ENCODE peak calls at places on chromosomes 5 and 9, in seven cellular contexts. One of them, this sample, is unnamed.

GRCh38 chr5:151384106-151384505 is 36.7 kb upstream of the SLC36A2 start:
- DNase-seq in bronchial epithelial cell: peak
- DNase-seq in GM20000: no peak
- DNase-seq in glutamatergic neuron: no peak
- DNase-seq in A549: no peak
- DNase-seq in right atrium auricular region: no peak
- DNase-seq in PC-3: peak
- DNase-seq in this sample: peak

GRCh38 chr9:133089271-133089671 is 27.5 kb downstream of the CEL start:
- DNase-seq in right atrium auricular region: no peak
- DNase-seq in GM20000: no peak
- DNase-seq in PC-3: no peak
- DNase-seq in A549: no peak
- DNase-seq in bronchial epithelial cell: no peak
- DNase-seq in glutamatergic neuron: no peak
- DNase-seq in this sample: no peak

GRCh38 chr9:70421020-70421271 is 6.5 kb upstream of the KLF9 start:
- DNase-seq in glutamatergic neuron: no peak
- DNase-seq in PC-3: no peak
- DNase-seq in bronchial epithelial cell: no peak
- DNase-seq in GM20000: peak
- DNase-seq in right atrium auricular region: no peak
- DNase-seq in A549: no peak
- DNase-seq in this sample: no peak

GRCh38 chr9:127140842-127141675 is 18.6 kb upstream of the ANGPTL2 start:
- DNase-seq in GM20000: no peak
- DNase-seq in glutamatergic neuron: no peak
- DNase-seq in bronchial epithelial cell: no peak
- DNase-seq in A549: no peak
- DNase-seq in right atrium auricular region: peak
- DNase-seq in PC-3: no peak
- DNase-seq in this sample: no peak

GRCh38 chr9:87499455-87500015 is 1.9 kb downstream of the DAPK1 start:
- DNase-seq in PC-3: no peak
- DNase-seq in right atrium auricular region: no peak
- DNase-seq in glutamatergic neuron: no peak
- DNase-seq in bronchial epithelial cell: no peak
- DNase-seq in GM20000: peak
- DNase-seq in A549: no peak
- DNase-seq in this sample: no peak

GRCh38 chr5:380701-381309 is 59.3 kb downstream of the AHRR start:
- DNase-seq in GM20000: no peak
- DNase-seq in glutamatergic neuron: no peak
- DNase-seq in right atrium auricular region: peak
- DNase-seq in bronchial epithelial cell: no peak
- DNase-seq in A549: no peak
- DNase-seq in PC-3: no peak
- DNase-seq in this sample: no peak

GRCh38 chr9:108776920-108777650 is 78.7 kb downstream of the ACTL7B start:
- DNase-seq in GM20000: no peak
- DNase-seq in PC-3: peak
- DNase-seq in glutamatergic neuron: no peak
- DNase-seq in bronchial epithelial cell: peak
- DNase-seq in A549: no peak
- DNase-seq in right atrium auricular region: no peak
- DNase-seq in this sample: peak

GRCh38 chr5:5289537-5289936 is 132.9 kb upstream of the ICE1 start:
- DNase-seq in GM20000: no peak
- DNase-seq in PC-3: peak
- DNase-seq in A549: no peak
- DNase-seq in glutamatergic neuron: no peak
- DNase-seq in bronchial epithelial cell: peak
- DNase-seq in right atrium auricular region: no peak
- DNase-seq in this sample: peak

GRCh38 chr5:90876366-90876765 is 317.8 kb downstream of the ADGRV1 start:
- DNase-seq in glutamatergic neuron: no peak
- DNase-seq in PC-3: no peak
- DNase-seq in bronchial epithelial cell: no peak
- DNase-seq in right atrium auricular region: no peak
- DNase-seq in GM20000: no peak
- DNase-seq in A549: no peak
- DNase-seq in this sample: no peak

GRCh38 chr9:93875330-93875729 is 79.8 kb downstream of the BARX1 start:
- DNase-seq in bronchial epithelial cell: no peak
- DNase-seq in right atrium auricular region: no peak
- DNase-seq in A549: no peak
- DNase-seq in GM20000: no peak
- DNase-seq in PC-3: no peak
- DNase-seq in glutamatergic neuron: no peak
- DNase-seq in this sample: no peak

GRCh38 chr5:82421119-82421518 is 143.0 kb upstream of the RPS23 start:
- DNase-seq in glutamatergic neuron: no peak
- DNase-seq in A549: peak
- DNase-seq in bronchial epithelial cell: peak
- DNase-seq in GM20000: no peak
- DNase-seq in PC-3: peak
- DNase-seq in right atrium auricular region: no peak
- DNase-seq in this sample: peak

GRCh38 chr9:33105504-33105903 is 29.0 kb upstream of the SMU1 start:
- DNase-seq in A549: no peak
- DNase-seq in PC-3: peak
- DNase-seq in right atrium auricular region: no peak
- DNase-seq in glutamatergic neuron: no peak
- DNase-seq in GM20000: no peak
- DNase-seq in bronchial epithelial cell: no peak
- DNase-seq in this sample: no peak

DNA sequence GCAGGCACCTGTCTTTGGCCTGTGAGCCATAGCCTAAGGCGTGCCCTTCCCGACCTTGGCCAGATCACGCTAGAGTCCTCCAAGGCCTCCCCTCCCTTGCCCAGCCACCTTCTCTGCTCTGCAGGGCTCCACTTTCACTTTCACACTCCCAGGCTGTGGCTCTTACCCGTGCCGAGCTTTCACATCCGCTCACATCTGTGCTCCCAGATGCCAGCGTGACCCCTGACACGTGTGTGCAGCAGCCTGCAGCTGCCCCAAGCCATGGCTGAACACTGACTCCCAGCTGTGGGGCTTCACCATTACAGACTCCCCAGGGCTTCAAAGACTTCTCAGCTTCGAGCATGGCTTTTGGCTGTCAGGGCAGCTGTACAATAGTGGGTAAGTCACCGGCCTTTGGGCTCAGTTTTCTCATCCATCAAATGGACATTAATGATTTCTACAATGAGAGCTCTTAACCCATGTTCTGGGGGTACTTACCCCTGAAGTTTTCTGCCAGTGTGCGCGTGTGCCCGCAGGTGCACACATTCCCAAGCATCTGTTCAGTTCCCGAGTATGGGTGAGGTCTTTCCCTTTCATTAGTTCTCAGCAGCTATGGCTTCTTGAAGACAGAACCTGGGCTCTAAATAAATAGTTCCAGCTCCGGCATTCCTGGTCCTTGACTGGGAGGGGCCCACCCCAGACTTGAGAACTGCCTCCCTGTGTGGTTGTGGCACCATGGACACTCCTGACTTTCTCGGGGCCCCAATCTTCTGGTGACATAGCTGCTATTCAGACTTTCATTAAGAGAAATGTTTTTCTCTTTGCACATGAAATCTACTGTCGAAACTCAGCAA is 118.6 kb downstream of the RGS3 start:
- DNase-seq in right atrium auricular region: peak
- DNase-seq in glutamatergic neuron: peak
- DNase-seq in PC-3: no peak
- DNase-seq in GM20000: peak
- DNase-seq in A549: no peak
- DNase-seq in bronchial epithelial cell: no peak
- DNase-seq in this sample: no peak
- TF ChIP-seq CTCF in right atrium auricular region: no peak
- TF ChIP-seq CTCF in glutamatergic neuron: no peak
- TF ChIP-seq CTCF in PC-3: no peak
- TF ChIP-seq CTCF in GM20000: peak
- TF ChIP-seq CTCF in A549: no peak
- TF ChIP-seq CTCF in bronchial epithelial cell: no peak
- TF ChIP-seq CTCF in this sample: no peak

DNA sequence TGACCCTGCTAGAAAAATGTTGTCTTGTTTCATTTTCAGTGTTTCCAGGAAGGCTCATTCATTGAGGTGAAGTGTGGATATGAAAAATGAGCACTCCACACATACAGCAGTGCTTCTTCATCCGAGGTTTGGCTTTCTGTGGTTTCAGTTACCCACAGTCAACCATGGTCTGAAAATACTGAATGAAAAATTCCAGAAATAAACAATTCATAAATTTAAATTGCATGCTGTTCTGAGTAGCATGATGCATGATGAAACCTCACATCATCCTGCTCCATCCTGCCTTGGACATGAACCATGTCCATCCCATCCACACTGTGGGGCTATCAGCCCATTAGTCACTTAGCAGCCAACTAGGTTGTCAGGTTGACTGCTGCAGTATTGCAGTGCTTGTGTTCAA is 10.4 kb upstream of the SLC45A2 start:
- DNase-seq in glutamatergic neuron: no peak
- DNase-seq in bronchial epithelial cell: peak
- DNase-seq in PC-3: peak
- DNase-seq in A549: no peak
- DNase-seq in GM20000: no peak
- DNase-seq in right atrium auricular region: no peak
- DNase-seq in this sample: peak
- TF ChIP-seq CTCF in glutamatergic neuron: no peak
- TF ChIP-seq CTCF in bronchial epithelial cell: no peak
- TF ChIP-seq CTCF in PC-3: peak
- TF ChIP-seq CTCF in A549: no peak
- TF ChIP-seq CTCF in GM20000: no peak
- TF ChIP-seq CTCF in right atrium auricular region: no peak
- TF ChIP-seq CTCF in this sample: peak

GRCh38 chr5:173972844-173973613 is 15.9 kb upstream of the C5orf47 start:
- DNase-seq in PC-3: peak
- DNase-seq in glutamatergic neuron: peak
- DNase-seq in GM20000: peak
- DNase-seq in bronchial epithelial cell: peak
- DNase-seq in right atrium auricular region: peak
- DNase-seq in A549: peak
- DNase-seq in this sample: peak

GRCh38 chr5:173969167-173970049 is 19.6 kb upstream of the C5orf47 start:
- DNase-seq in PC-3: peak
- DNase-seq in A549: peak
- DNase-seq in glutamatergic neuron: no peak
- DNase-seq in GM20000: no peak
- DNase-seq in bronchial epithelial cell: peak
- DNase-seq in right atrium auricular region: no peak
- DNase-seq in this sample: no peak

GRCh38 chr5:173973614-173973969 is 15.4 kb upstream of the C5orf47 start:
- DNase-seq in bronchial epithelial cell: peak
- DNase-seq in right atrium auricular region: no peak
- DNase-seq in PC-3: peak
- DNase-seq in GM20000: no peak
- DNase-seq in glutamatergic neuron: no peak
- DNase-seq in A549: no peak
- DNase-seq in this sample: peak

GRCh38 chr5:173971681-173972080 is 17.3 kb upstream of the C5orf47 start:
- DNase-seq in bronchial epithelial cell: no peak
- DNase-seq in GM20000: no peak
- DNase-seq in glutamatergic neuron: no peak
- DNase-seq in A549: no peak
- DNase-seq in PC-3: no peak
- DNase-seq in right atrium auricular region: no peak
- DNase-seq in this sample: no peak

DNA sequence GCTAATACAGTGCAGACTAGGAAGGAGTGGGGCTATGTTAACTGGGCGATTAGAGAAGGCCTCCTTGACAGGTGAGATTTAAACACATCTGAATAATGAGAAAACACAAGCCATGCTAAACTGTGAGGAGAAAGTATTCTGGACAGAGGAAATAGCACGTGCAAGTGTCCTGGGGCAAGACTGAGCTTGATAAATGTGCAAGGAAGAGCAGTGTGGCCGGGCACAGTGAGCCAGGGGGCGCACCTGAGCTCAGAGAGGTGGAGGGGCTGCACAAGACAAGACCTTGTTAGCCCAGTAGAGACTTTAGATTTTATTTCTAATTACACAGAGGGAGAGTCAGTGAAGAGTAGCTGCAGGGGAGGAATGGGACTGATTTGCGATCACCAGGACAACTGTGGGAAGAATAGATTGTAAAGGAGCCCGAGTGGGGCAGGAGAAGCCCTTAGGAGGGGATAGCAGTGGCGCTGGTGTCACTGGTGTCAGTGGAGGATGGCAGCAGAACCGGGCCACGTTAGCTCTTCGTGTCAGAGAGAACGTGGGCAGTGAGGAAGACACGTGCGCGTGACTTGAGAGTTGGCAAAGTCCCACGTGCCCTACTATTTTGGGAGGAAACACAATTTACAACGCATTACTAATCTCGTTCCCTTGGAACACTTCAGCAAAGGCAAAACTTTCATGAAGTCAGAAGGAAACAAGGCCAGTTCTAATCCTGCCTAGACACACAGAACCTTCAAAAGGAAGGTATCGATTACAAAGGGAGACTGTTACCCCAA is 17.9 kb upstream of the C5orf47 start:
- DNase-seq in bronchial epithelial cell: no peak
- DNase-seq in glutamatergic neuron: no peak
- DNase-seq in PC-3: no peak
- DNase-seq in GM20000: no peak
- DNase-seq in A549: no peak
- DNase-seq in right atrium auricular region: no peak
- DNase-seq in this sample: no peak
- TF ChIP-seq CTCF in bronchial epithelial cell: no peak
- TF ChIP-seq CTCF in glutamatergic neuron: peak
- TF ChIP-seq CTCF in PC-3: peak
- TF ChIP-seq CTCF in GM20000: no peak
- TF ChIP-seq CTCF in A549: peak
- TF ChIP-seq CTCF in right atrium auricular region: no peak
- TF ChIP-seq CTCF in this sample: peak

DNA sequence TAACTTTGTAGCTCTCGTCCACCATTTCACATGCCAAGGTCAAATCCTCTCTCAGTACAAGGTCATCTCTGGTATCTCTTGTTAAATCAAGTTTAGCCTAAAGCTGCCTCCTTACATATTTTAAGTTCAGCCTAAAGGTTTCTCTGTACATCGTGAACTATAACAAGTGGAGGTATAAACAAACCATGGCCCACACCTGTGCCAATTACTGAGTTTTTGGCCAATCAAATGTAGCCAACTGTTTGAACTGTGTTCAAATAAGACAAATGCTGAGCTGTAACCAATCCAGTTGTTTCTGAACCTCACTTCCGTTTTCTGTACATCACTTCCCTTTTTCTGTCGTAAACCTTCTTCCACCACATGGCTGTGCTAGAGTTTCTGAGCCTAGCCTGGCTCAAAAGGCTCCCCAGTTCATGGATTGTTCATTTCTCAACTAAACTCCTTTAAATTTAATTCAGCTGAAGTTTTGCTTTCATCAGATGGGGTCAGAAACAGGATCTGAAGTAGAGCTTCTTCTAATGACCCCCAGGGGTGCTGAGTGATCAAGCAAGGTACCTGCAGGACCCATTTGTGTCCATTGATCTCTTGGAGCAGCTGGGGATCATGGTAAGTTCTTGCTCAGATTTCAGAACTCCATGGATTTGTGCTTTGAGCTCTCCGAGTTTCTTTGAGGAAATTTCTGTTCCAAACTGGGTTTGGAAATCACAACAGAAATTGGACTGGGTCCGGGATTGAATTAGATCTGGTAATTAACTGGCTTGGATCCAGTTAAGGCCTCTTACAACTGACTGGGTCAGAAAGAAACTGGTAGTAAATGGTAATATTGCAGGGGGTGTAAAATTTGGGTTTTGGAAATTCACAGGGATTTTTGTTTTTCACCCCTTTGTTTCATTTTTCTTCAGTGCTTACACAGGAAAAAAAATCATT is 11.0 kb upstream of the NANS start:
- DNase-seq in PC-3: peak
- DNase-seq in right atrium auricular region: no peak
- DNase-seq in glutamatergic neuron: no peak
- DNase-seq in bronchial epithelial cell: no peak
- DNase-seq in GM20000: no peak
- DNase-seq in A549: no peak
- DNase-seq in this sample: no peak
- TF ChIP-seq CTCF in PC-3: no peak
- TF ChIP-seq CTCF in right atrium auricular region: no peak
- TF ChIP-seq CTCF in glutamatergic neuron: no peak
- TF ChIP-seq CTCF in bronchial epithelial cell: no peak
- TF ChIP-seq CTCF in GM20000: no peak
- TF ChIP-seq CTCF in A549: no peak
- TF ChIP-seq CTCF in this sample: no peak